ENCODE peak calls at places on chromosomes 7 and 10, in five cellular contexts. One of them, this sample, is unnamed.

GRCh38 chr10:124149681-124150080 is 56.3 kb upstream of the CHST15 start:
- DNase-seq in C1 segment of cervical spinal cord: no peak
- DNase-seq in psoas muscle: no peak
- DNase-seq in HFFc6: no peak
- DNase-seq in Right ventricle myocardium superior: no peak
- DNase-seq in this sample: no peak

GRCh38 chr10:132879408-132880147 is 62.8 kb downstream of the CFAP46 start:
- DNase-seq in Right ventricle myocardium superior: peak; percentile 38
- DNase-seq in psoas muscle: peak; percentile 52
- DNase-seq in HFFc6: no peak
- DNase-seq in C1 segment of cervical spinal cord: no peak
- DNase-seq in this sample: no peak

GRCh38 chr7:151371266-151371665 is 29.7 kb downstream of the NUB1 start:
- DNase-seq in Right ventricle myocardium superior: no peak
- DNase-seq in HFFc6: no peak
- DNase-seq in C1 segment of cervical spinal cord: no peak
- DNase-seq in psoas muscle: peak; percentile 37
- DNase-seq in this sample: no peak

GRCh38 chr7:26664735-26665420 is 199.5 kb downstream of the SKAP2 start:
- DNase-seq in Right ventricle myocardium superior: no peak
- DNase-seq in HFFc6: no peak
- DNase-seq in C1 segment of cervical spinal cord: peak; percentile 35
- DNase-seq in psoas muscle: no peak
- DNase-seq in this sample: peak; percentile 21

GRCh38 chr10:107264742-107265141 is 100.2 kb upstream of the SORCS1 start:
- DNase-seq in psoas muscle: no peak
- DNase-seq in Right ventricle myocardium superior: no peak
- DNase-seq in HFFc6: no peak
- DNase-seq in C1 segment of cervical spinal cord: no peak
- DNase-seq in this sample: no peak

GRCh38 chr7:104934665-104935064 is 79.3 kb upstream of the KMT2E start:
- DNase-seq in HFFc6: no peak
- DNase-seq in C1 segment of cervical spinal cord: no peak
- DNase-seq in psoas muscle: no peak
- DNase-seq in Right ventricle myocardium superior: no peak
- DNase-seq in this sample: no peak

GRCh38 chr10:124145109-124145860 is 51.9 kb upstream of the CHST15 start:
- DNase-seq in Right ventricle myocardium superior: peak; percentile 83
- DNase-seq in psoas muscle: peak; percentile 88
- DNase-seq in C1 segment of cervical spinal cord: no peak
- DNase-seq in HFFc6: no peak
- DNase-seq in this sample: no peak

GRCh38 chr7:44658979-44659378 is 52.6 kb downstream of the OGDH start:
- DNase-seq in C1 segment of cervical spinal cord: no peak
- DNase-seq in Right ventricle myocardium superior: no peak
- DNase-seq in psoas muscle: no peak
- DNase-seq in HFFc6: no peak
- DNase-seq in this sample: no peak

GRCh38 chr10:5434017-5434753 is 21.8 kb downstream of the NET1 start:
- DNase-seq in psoas muscle: no peak
- DNase-seq in C1 segment of cervical spinal cord: peak; percentile 9
- DNase-seq in HFFc6: peak; percentile 70
- DNase-seq in Right ventricle myocardium superior: no peak
- DNase-seq in this sample: no peak

GRCh38 chr10:102152545-102152890 is 329 bp downstream of the NOLC1 start:
- DNase-seq in C1 segment of cervical spinal cord: no peak
- DNase-seq in psoas muscle: no peak
- DNase-seq in HFFc6: no peak
- DNase-seq in Right ventricle myocardium superior: no peak
- DNase-seq in this sample: no peak

GRCh38 chr7:90212149-90212495 is 582 bp downstream of the STEAP2 start:
- DNase-seq in psoas muscle: no peak
- DNase-seq in Right ventricle myocardium superior: no peak
- DNase-seq in C1 segment of cervical spinal cord: peak; percentile 69
- DNase-seq in HFFc6: no peak
- DNase-seq in this sample: no peak

GRCh38 chr7:131346885-131347592 is 19.4 kb downstream of the MKLN1 start:
- DNase-seq in C1 segment of cervical spinal cord: no peak
- DNase-seq in psoas muscle: no peak
- DNase-seq in HFFc6: no peak
- DNase-seq in Right ventricle myocardium superior: no peak
- DNase-seq in this sample: no peak